ENCODE peak calls at places on chromosomes 7 and 10, in seven cellular contexts. B is OCI-LY7, E is Peyer's patch, P is sigmoid colon, Z is cardiac muscle cell, L is neural progenitor cell, W is mammary epithelial cell. U is an unnamed sample. For H3K36me3, the result is how much of the 10 kb centered on the place peaks cover.

GRCh38 chr10:118962159-118962863 is 67.2 kb upstream of the NANOS1 start:
- DNase-seq in E (no peak), L (no peak), Z (no peak), B (no peak), W (no peak), P (no peak), U (no peak)

GRCh38 chr10:62231371-62231770 is 37.3 kb downstream of the RTKN2 start:
- DNase-seq in L (no peak), B (no peak), Z (no peak), P (no peak), E (no peak), W (peak), U (no peak)

GRCh38 chr7:47100815-47101435 is 481.0 kb downstream of the TNS3 start:
- DNase-seq in B (peak), L (peak), P (no peak), W (peak), E (no peak), Z (peak), U (no peak)

GRCh38 chr7:159229683-159230475 is 85.2 kb upstream of the VIPR2 start:
- DNase-seq in W (no peak), P (no peak), E (no peak), B (no peak), L (no peak), Z (no peak), U (no peak)

GRCh38 chr7:86708334-86708733 is 64.6 kb downstream of the GRM3 start:
- DNase-seq in Z (no peak), W (no peak), E (no peak), B (no peak), L (peak), P (no peak), U (no peak)

GRCh38 chr7:1431644-1432380 is 27.5 kb downstream of the MICALL2 start:
- DNase-seq in Z (no peak), L (no peak), B (no peak), E (no peak), P (no peak), W (no peak), U (no peak)

GRCh38 chr10:86082556-86082955 is 284.0 kb downstream of the GRID1 start:
- DNase-seq in P (peak), E (no peak), B (no peak), W (no peak), Z (no peak), L (no peak), U (no peak)

GRCh38 chr7:23129036-23129435 is 23.5 kb downstream of the KLHL7 start:
- DNase-seq in E (no peak), Z (no peak), L (no peak), P (no peak), B (no peak), W (no peak), U (no peak)

GRCh38 chr7:149830997-149831729 is 7.0 kb upstream of the ZNF862 start:
- DNase-seq in L (peak), W (no peak), E (no peak), P (peak), Z (peak), B (no peak), U (no peak)

GRCh38 chr10:86310702-86311101 is 55.9 kb downstream of the GRID1 start:
- DNase-seq in W (no peak), Z (no peak), L (no peak), E (no peak), P (no peak), B (no peak), U (peak)

GRCh38 chr10:62373995-62374861 is at the start of gene ZNF365:
- DNase-seq in Z (peak), W (peak), P (peak), B (no peak), E (no peak), L (peak), U (peak)

GRCh38 chr10:70508912-70509366 is 30.4 kb downstream of the PALD1 start:
- DNase-seq in L (peak), W (no peak), Z (peak), B (peak), P (peak), E (peak), U (no peak)

GRCh38 chr10:29326886-29327789 is 38.3 kb downstream of the LYZL1 start:
- DNase-seq in B (no peak), E (no peak), L (no peak), P (no peak), W (no peak), Z (no peak), U (no peak)

GRCh38 chr7:103660455-103661371 is 214.7 kb upstream of the SLC26A5 start:
- DNase-seq in E (no peak), W (peak), Z (no peak), L (no peak), B (no peak), P (no peak), U (no peak)

GRCh38 chr10:100969175-100970075 is at the start of gene SEMA4G:
- DNase-seq in L (peak), E (peak), Z (peak), P (peak), W (no peak), B (peak), U (no peak)

GRCh38 chr10:87942884-87943527 is 79.6 kb downstream of the PTEN start:
- DNase-seq in P (no peak), B (no peak), L (no peak), Z (no peak), W (no peak), E (no peak), U (no peak)

GRCh38 chr7:18234519-18234918 is 206.9 kb upstream of the PRPS1L1 start:
- DNase-seq in Z (no peak), L (no peak), B (no peak), E (no peak), W (no peak), P (no peak), U (no peak)

GRCh38 chr10:6279540-6280267 is 77.0 kb downstream of the PFKFB3 start:
- DNase-seq in Z (peak), B (no peak), E (no peak), W (no peak), P (no peak), L (peak), U (no peak)

GRCh38 chr10:34523017-34523767 is 291.9 kb downstream of the PARD3 start:
- DNase-seq in Z (no peak), L (no peak), B (no peak), E (no peak), W (peak), P (no peak), U (no peak)

GRCh38 chr10:63976538-63976937 is 455.3 kb downstream of the REEP3 start:
- DNase-seq in B (peak), L (peak), W (peak), P (no peak), E (no peak), Z (peak), U (no peak)

GRCh38 chr7:115676707-115677106 is 353.9 kb downstream of the TFEC start:
- DNase-seq in E (no peak), P (no peak), B (no peak), W (no peak), L (no peak), Z (no peak), U (no peak)

GRCh38 chr7:19772858-19773337 is 519 bp downstream of the TMEM196 start:
- DNase-seq in E (no peak), L (peak), W (peak), Z (peak), B (no peak), P (no peak), U (no peak)

GRCh38 chr10:123896217-123896927 is 4.8 kb upstream of the CPXM2 start:
- DNase-seq in B (no peak), E (no peak), W (no peak), L (no peak), P (no peak), Z (no peak), U (no peak)

GRCh38 chr10:76248781-76249180 is 817.4 kb downstream of the LRMDA start:
- DNase-seq in B (no peak), W (no peak), E (no peak), P (no peak), L (no peak), Z (no peak), U (no peak)

GRCh38 chr10:48465860-48466521 is 138.9 kb downstream of the ARHGAP22 start:
- DNase-seq in E (peak), W (peak), Z (no peak), B (no peak), P (no peak), L (no peak), U (peak)

GRCh38 chr7:46568420-46569116 is 647.5 kb upstream of the IGFBP3 start:
- DNase-seq in Z (no peak), W (no peak), E (no peak), P (no peak), B (no peak), L (no peak), U (no peak)

GRCh38 chr10:90484518-90484917 is 373.3 kb downstream of the HTR7 start:
- DNase-seq in L (peak), Z (no peak), W (peak), P (no peak), B (no peak), E (no peak), U (peak)

GRCh38 chr10:71244638-71245419 is 32.5 kb downstream of the UNC5B start:
- DNase-seq in W (no peak), B (no peak), Z (no peak), L (no peak), P (peak), E (no peak), U (no peak)

GRCh38 chr7:82164813-82165212 is 278.8 kb downstream of the CACNA2D1 start:
- DNase-seq in L (peak), P (no peak), W (peak), E (no peak), Z (no peak), B (no peak), U (no peak)

GRCh38 chr10:85532821-85533220 is 833.8 kb downstream of the GRID1 start:
- DNase-seq in W (peak), E (no peak), Z (no peak), L (no peak), B (no peak), P (no peak), U (no peak)

GRCh38 chr7:2537981-2538851 is 17.1 kb downstream of the BRAT1 start:
- DNase-seq in L (peak), Z (no peak), E (no peak), W (no peak), P (peak), B (no peak), U (no peak)

GRCh38 chr10:118953999-118954398 is 75.5 kb upstream of the NANOS1 start:
- DNase-seq in P (no peak), L (no peak), B (no peak), E (no peak), Z (no peak), W (no peak), U (no peak)

GRCh38 chr10:89563861-89564478 is 28.6 kb upstream of the SLC16A12 start:
- DNase-seq in E (no peak), P (no peak), W (peak), Z (peak), B (peak), L (peak), U (no peak)

DNA sequence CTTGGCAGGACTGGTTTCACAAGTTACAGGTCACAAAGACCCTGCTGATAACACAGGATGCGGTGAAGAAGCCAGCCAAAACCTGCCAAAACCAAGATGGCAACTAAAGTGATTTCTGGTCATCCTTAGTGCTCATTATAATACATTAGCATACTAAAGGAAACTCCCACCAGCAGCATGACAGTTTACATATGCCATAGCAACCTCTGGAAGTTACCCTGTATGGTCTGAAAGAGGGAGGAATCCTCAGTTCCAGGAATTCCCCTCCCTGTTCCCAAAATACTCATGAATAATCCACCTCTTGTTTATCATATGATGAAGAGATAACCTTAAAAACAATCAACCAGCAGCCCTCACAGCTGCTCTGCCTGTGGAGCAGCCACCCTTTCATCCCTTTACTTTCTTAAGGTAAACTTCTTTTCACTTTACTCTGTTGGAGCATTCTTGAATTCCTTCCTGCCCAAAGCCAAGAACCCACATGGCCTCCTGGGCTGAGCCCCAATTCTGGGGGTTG is 21.9 kb downstream of the DPY19L1 start:
- DNase-seq in E (no peak), P (no peak), L (no peak), B (no peak), W (peak), Z (no peak), U (no peak)
- H3K4me3 ChIP-seq in E (no peak), P (no peak), L (no peak), B (no peak), W (no peak), Z (no peak), U (no peak)

DNA sequence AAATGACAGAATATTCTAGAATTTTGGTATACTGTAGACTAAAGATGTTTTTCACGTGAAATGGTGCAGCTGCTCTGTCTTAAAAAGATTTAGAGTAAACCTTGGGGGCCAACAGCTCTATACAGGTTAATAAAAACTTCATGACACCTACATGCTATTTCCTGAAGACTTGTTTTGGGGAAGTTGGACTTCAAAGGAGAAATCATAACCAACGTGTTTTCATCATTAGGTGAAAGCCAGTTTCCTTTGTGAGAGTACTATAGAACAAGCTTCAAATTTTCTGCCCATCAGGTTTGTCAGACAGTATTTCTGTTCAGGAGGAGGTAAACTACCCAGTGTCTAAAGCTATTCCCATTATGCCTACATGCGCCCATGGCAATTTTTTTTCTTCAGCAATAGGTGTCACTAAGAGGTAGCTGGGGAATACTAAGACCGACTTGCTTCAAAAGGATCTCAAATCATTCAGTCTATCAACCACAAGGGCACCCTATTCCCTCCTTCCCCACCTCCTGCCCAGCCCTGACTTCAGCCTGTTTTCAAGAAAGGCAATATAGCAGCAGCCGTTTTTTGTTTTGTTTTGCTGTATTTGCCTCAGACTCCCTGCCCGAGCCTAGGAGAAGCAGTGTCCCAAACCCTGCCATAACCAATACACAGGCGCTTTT is 237.3 kb upstream of the SP8 start:
- DNase-seq in P (no peak), Z (no peak), W (no peak), L (peak), E (no peak), B (no peak), U (no peak)
- TF ChIP-seq CTCF in P (no peak), Z (no peak), W (no peak), L (no peak), E (no peak), B (no peak), U (no peak)

GRCh38 chr10:95350830-95351228 is 60.0 kb upstream of the PDLIM1 start:
- DNase-seq in E (no peak), P (no peak), Z (no peak), W (peak), L (no peak), B (no peak), U (no peak)
- H3K36me3 ChIP-seq in E (under half), P (half or more), Z (under half), W (under half), L (under half), B (under half), U (under half)

GRCh38 chr10:104274762-104275721 is 6.1 kb downstream of the GSTO2 start:
- DNase-seq in P (no peak), Z (peak), B (peak), W (peak), E (no peak), L (peak), U (peak)
- H3K4me3 ChIP-seq in P (no peak), Z (no peak), B (peak), W (peak), E (no peak), L (peak), U (peak)

GRCh38 chr10:16809074-16809718 is 8.0 kb downstream of the RSU1 start:
- DNase-seq in L (peak), P (no peak), Z (peak), B (peak), E (no peak), W (peak), U (no peak)
- TF ChIP-seq CTCF in L (peak), P (no peak), Z (peak), B (peak), E (peak), W (peak), U (peak)

GRCh38 chr7:50780436-50780835 is 2.3 kb downstream of the GRB10 start:
- DNase-seq in W (no peak), Z (no peak), E (no peak), B (no peak), L (no peak), P (no peak), U (no peak)
- H3K36me3 ChIP-seq in W (under half), Z (under half), E (under half), B (under half), L (under half), P (under half), U (under half)

GRCh38 chr10:12605580-12606405 is 256.4 kb downstream of the CAMK1D start:
- DNase-seq in B (peak), E (peak), L (peak), Z (no peak), P (peak), W (peak), U (no peak)

GRCh38 chr10:12608761-12609160 is 259.4 kb downstream of the CAMK1D start:
- DNase-seq in P (no peak), W (no peak), B (no peak), Z (no peak), E (no peak), L (no peak), U (no peak)

GRCh38 chr10:12603766-12604470 is 254.6 kb downstream of the CAMK1D start:
- DNase-seq in L (no peak), B (no peak), E (no peak), Z (no peak), P (no peak), W (no peak), U (no peak)

GRCh38 chr10:12609435-12609834 is 260.1 kb downstream of the CAMK1D start:
- DNase-seq in B (no peak), Z (no peak), W (no peak), E (no peak), P (no peak), L (no peak), U (no peak)

GRCh38 chr10:12606461-12606860 is 257.1 kb downstream of the CAMK1D start:
- DNase-seq in Z (no peak), B (no peak), L (no peak), W (no peak), E (no peak), P (no peak), U (no peak)
- H3K4me3 ChIP-seq in Z (no peak), B (peak), L (no peak), W (no peak), E (peak), P (no peak), U (no peak)

GRCh38 chr10:115909037-115909436 is 364.0 kb downstream of the GFRA1 start:
- DNase-seq in B (no peak), Z (no peak), P (no peak), E (no peak), L (no peak), W (no peak), U (no peak)

GRCh38 chr10:115914475-115914874 is 358.5 kb downstream of the GFRA1 start:
- DNase-seq in B (no peak), P (no peak), Z (no peak), W (no peak), E (no peak), L (no peak), U (no peak)

GRCh38 chr10:115915429-115915828 is 357.6 kb downstream of the GFRA1 start:
- DNase-seq in L (no peak), B (no peak), W (no peak), Z (no peak), P (no peak), E (no peak), U (no peak)

DNA sequence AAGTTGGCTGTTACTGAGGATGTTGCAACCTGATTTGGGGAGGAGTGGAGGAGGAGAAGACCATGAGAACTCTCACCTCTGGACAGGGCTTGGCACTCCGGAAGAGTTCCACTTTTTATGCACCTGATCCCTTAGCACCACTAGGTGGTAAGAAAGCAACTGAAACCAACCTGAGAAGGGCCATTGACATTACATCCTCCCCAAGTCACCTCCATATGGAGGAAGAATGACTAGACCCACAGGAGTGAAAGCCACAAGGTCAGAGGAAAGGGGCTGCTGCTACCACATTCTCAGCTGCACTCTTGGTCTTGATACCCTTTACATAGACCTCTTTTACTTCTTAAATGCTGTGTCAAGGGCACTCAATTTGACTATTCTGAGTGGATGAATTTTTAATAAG is 363.0 kb downstream of the GFRA1 start:
- DNase-seq in P (no peak), Z (no peak), E (no peak), L (no peak), B (no peak), W (no peak), U (no peak)
- TF ChIP-seq CTCF in P (no peak), Z (no peak), E (no peak), L (no peak), B (no peak), W (no peak), U (no peak)

GRCh38 chr7:141562036-141562435 is 10.8 kb downstream of the AGK start:
- DNase-seq in L (no peak), E (no peak), P (no peak), Z (no peak), B (no peak), W (no peak), U (no peak)
- H3K36me3 ChIP-seq in L (under half), E (under half), P (under half), Z (under half), B (half or more), W (under half), U (half or more)